ENCODE peak calls at places on chromosome 19, in four cellular contexts. H is stimulated activated CD4-positive, alpha-beta T cell treated with anti-CD3 and anti-CD28 coated beads, Interleukin-12 subunit alpha, Interleukin-12 subunit beta, amount 100 ng/mL, for 48 hours; R is SW 1271; Y is amygdala. D is an unnamed sample.

GRCh38 chr19:18292810-18293641 is 11.6 kb upstream of the JUND start:
- DNase-seq in H (peak; percentile 66), R (peak; percentile 51), Y (no peak), D (peak; percentile 91)

GRCh38 chr19:42370667-42371066 is 19.4 kb downstream of the CNFN start:
- DNase-seq in H (no peak), R (no peak), Y (no peak), D (peak; percentile 45)

GRCh38 chr19:56245062-56245740 is 27.3 kb upstream of the EDDM13 start:
- DNase-seq in H (no peak), R (no peak), Y (no peak), D (no peak)

GRCh38 chr19:4295972-4296771 is 6.0 kb downstream of the TMIGD2 start:
- DNase-seq in H (no peak), R (no peak), Y (no peak), D (no peak)

GRCh38 chr19:55241935-55242464 is 13.4 kb upstream of the TMEM86B start:
- DNase-seq in H (no peak), R (no peak), Y (no peak), D (no peak)

GRCh38 chr19:35216833-35217707 is 11.5 kb downstream of the FAM187B start:
- DNase-seq in H (no peak), R (no peak), Y (no peak), D (peak; percentile 57)

GRCh38 chr19:16076958-16077611 is 790 bp downstream of the TPM4 start:
- DNase-seq in H (no peak), R (no peak), Y (no peak), D (no peak)

GRCh38 chr19:41192574-41193419 is at the start of gene CYP2S1:
- DNase-seq in H (peak; percentile 11), R (no peak), Y (no peak), D (no peak)

GRCh38 chr19:14066139-14066538 is 4.3 kb upstream of the PALM3 start:
- DNase-seq in H (no peak), R (no peak), Y (no peak), D (peak; percentile 22)

GRCh38 chr19:7705387-7706187 is 3.7 kb upstream of the FCER2 start:
- DNase-seq in H (peak; percentile 65), R (no peak), Y (no peak), D (peak; percentile 99)

GRCh38 chr19:33749619-33750175 is 47.0 kb upstream of the KCTD15 start:
- DNase-seq in H (no peak), R (no peak), Y (no peak), D (no peak)

GRCh38 chr19:3250675-3251074 is 26.2 kb downstream of the CELF5 start:
- DNase-seq in H (peak; percentile 30), R (peak; percentile 19), Y (no peak), D (peak; percentile 16)

GRCh38 chr19:5863030-5863665 is 7.2 kb downstream of the FUT5 start:
- DNase-seq in H (no peak), R (no peak), Y (no peak), D (no peak)

GRCh38 chr19:17522988-17523872 is 11.8 kb downstream of the PGLS start:
- DNase-seq in H (peak; percentile 43), R (no peak), Y (no peak), D (peak; percentile 100)

GRCh38 chr19:48890551-48890950 is 8.0 kb downstream of the TULP2 start:
- DNase-seq in H (no peak), R (no peak), Y (no peak), D (no peak)

D was measured in MV-4-11.